ENCODE peak calls at places on chromosomes 3 and 15, in eight cellular contexts. One of them, this sample, is unnamed.

GRCh38 chr3:89145995-89146394 is 38.6 kb downstream of the EPHA3 start:
- DNase-seq in HFFc6: no peak
- DNase-seq in NCI-H1436: no peak
- DNase-seq in T follicular helper cell: no peak
- DNase-seq in activated CD8-positive, alpha-beta memory T cell treated with anti-CD3 and anti-CD28 coated beads, Interleukin-2, amount 50 U/mL, for 4 hours: no peak
- DNase-seq in stimulated activated CD4-positive, alpha-beta T cell treated with anti-CD3 and anti-CD28 coated beads, TNF-alpha, amount 100 ng/mL, for 4 hours: no peak
- DNase-seq in RCC 7860: no peak
- DNase-seq in tibial artery: peak
- DNase-seq in this sample: no peak

GRCh38 chr15:74352393-74352910 is 15.0 kb downstream of the CYP11A1 start:
- DNase-seq in HFFc6: no peak
- DNase-seq in NCI-H1436: no peak
- DNase-seq in T follicular helper cell: no peak
- DNase-seq in activated CD8-positive, alpha-beta memory T cell treated with anti-CD3 and anti-CD28 coated beads, Interleukin-2, amount 50 U/mL, for 4 hours: no peak
- DNase-seq in stimulated activated CD4-positive, alpha-beta T cell treated with anti-CD3 and anti-CD28 coated beads, TNF-alpha, amount 100 ng/mL, for 4 hours: no peak
- DNase-seq in RCC 7860: no peak
- DNase-seq in tibial artery: no peak
- DNase-seq in this sample: no peak

GRCh38 chr15:74964794-74965193 is 8.2 kb upstream of the RPP25 start:
- DNase-seq in HFFc6: peak
- DNase-seq in NCI-H1436: no peak
- DNase-seq in T follicular helper cell: no peak
- DNase-seq in activated CD8-positive, alpha-beta memory T cell treated with anti-CD3 and anti-CD28 coated beads, Interleukin-2, amount 50 U/mL, for 4 hours: no peak
- DNase-seq in stimulated activated CD4-positive, alpha-beta T cell treated with anti-CD3 and anti-CD28 coated beads, TNF-alpha, amount 100 ng/mL, for 4 hours: no peak
- DNase-seq in RCC 7860: peak
- DNase-seq in tibial artery: no peak
- DNase-seq in this sample: no peak

GRCh38 chr3:181711325-181712135 is at the start of gene SOX2:
- DNase-seq in HFFc6: no peak
- DNase-seq in NCI-H1436: peak
- DNase-seq in T follicular helper cell: no peak
- DNase-seq in activated CD8-positive, alpha-beta memory T cell treated with anti-CD3 and anti-CD28 coated beads, Interleukin-2, amount 50 U/mL, for 4 hours: no peak
- DNase-seq in stimulated activated CD4-positive, alpha-beta T cell treated with anti-CD3 and anti-CD28 coated beads, TNF-alpha, amount 100 ng/mL, for 4 hours: no peak
- DNase-seq in RCC 7860: peak
- DNase-seq in tibial artery: no peak
- DNase-seq in this sample: no peak

GRCh38 chr15:87508086-87508485 is 748.5 kb downstream of the NTRK3 start:
- DNase-seq in HFFc6: no peak
- DNase-seq in NCI-H1436: no peak
- DNase-seq in T follicular helper cell: no peak
- DNase-seq in activated CD8-positive, alpha-beta memory T cell treated with anti-CD3 and anti-CD28 coated beads, Interleukin-2, amount 50 U/mL, for 4 hours: no peak
- DNase-seq in stimulated activated CD4-positive, alpha-beta T cell treated with anti-CD3 and anti-CD28 coated beads, TNF-alpha, amount 100 ng/mL, for 4 hours: no peak
- DNase-seq in RCC 7860: no peak
- DNase-seq in tibial artery: no peak
- DNase-seq in this sample: no peak

GRCh38 chr15:28017423-28017924 is 81.6 kb downstream of the OCA2 start:
- DNase-seq in HFFc6: no peak
- DNase-seq in NCI-H1436: no peak
- DNase-seq in T follicular helper cell: no peak
- DNase-seq in activated CD8-positive, alpha-beta memory T cell treated with anti-CD3 and anti-CD28 coated beads, Interleukin-2, amount 50 U/mL, for 4 hours: no peak
- DNase-seq in stimulated activated CD4-positive, alpha-beta T cell treated with anti-CD3 and anti-CD28 coated beads, TNF-alpha, amount 100 ng/mL, for 4 hours: no peak
- DNase-seq in RCC 7860: no peak
- DNase-seq in tibial artery: no peak
- DNase-seq in this sample: no peak

GRCh38 chr15:83561661-83562060 is 92.3 kb upstream of the ADAMTSL3 start:
- DNase-seq in HFFc6: no peak
- DNase-seq in NCI-H1436: no peak
- DNase-seq in T follicular helper cell: no peak
- DNase-seq in activated CD8-positive, alpha-beta memory T cell treated with anti-CD3 and anti-CD28 coated beads, Interleukin-2, amount 50 U/mL, for 4 hours: no peak
- DNase-seq in stimulated activated CD4-positive, alpha-beta T cell treated with anti-CD3 and anti-CD28 coated beads, TNF-alpha, amount 100 ng/mL, for 4 hours: no peak
- DNase-seq in RCC 7860: no peak
- DNase-seq in tibial artery: no peak
- DNase-seq in this sample: no peak

GRCh38 chr15:29451201-29451781 is 181.7 kb upstream of the NSMCE3 start:
- DNase-seq in HFFc6: no peak
- DNase-seq in NCI-H1436: no peak
- DNase-seq in T follicular helper cell: no peak
- DNase-seq in activated CD8-positive, alpha-beta memory T cell treated with anti-CD3 and anti-CD28 coated beads, Interleukin-2, amount 50 U/mL, for 4 hours: no peak
- DNase-seq in stimulated activated CD4-positive, alpha-beta T cell treated with anti-CD3 and anti-CD28 coated beads, TNF-alpha, amount 100 ng/mL, for 4 hours: no peak
- DNase-seq in RCC 7860: no peak
- DNase-seq in tibial artery: no peak
- DNase-seq in this sample: no peak

GRCh38 chr3:20040476-20041196 is 390 bp downstream of the KAT2B start:
- DNase-seq in HFFc6: peak
- DNase-seq in NCI-H1436: peak
- DNase-seq in T follicular helper cell: peak
- DNase-seq in activated CD8-positive, alpha-beta memory T cell treated with anti-CD3 and anti-CD28 coated beads, Interleukin-2, amount 50 U/mL, for 4 hours: peak
- DNase-seq in stimulated activated CD4-positive, alpha-beta T cell treated with anti-CD3 and anti-CD28 coated beads, TNF-alpha, amount 100 ng/mL, for 4 hours: peak
- DNase-seq in RCC 7860: peak
- DNase-seq in tibial artery: peak
- DNase-seq in this sample: peak

GRCh38 chr15:57146394-57147140 is 228.1 kb downstream of the TCF12 start:
- DNase-seq in HFFc6: peak
- DNase-seq in NCI-H1436: peak
- DNase-seq in T follicular helper cell: no peak
- DNase-seq in activated CD8-positive, alpha-beta memory T cell treated with anti-CD3 and anti-CD28 coated beads, Interleukin-2, amount 50 U/mL, for 4 hours: no peak
- DNase-seq in stimulated activated CD4-positive, alpha-beta T cell treated with anti-CD3 and anti-CD28 coated beads, TNF-alpha, amount 100 ng/mL, for 4 hours: no peak
- DNase-seq in RCC 7860: peak
- DNase-seq in tibial artery: no peak
- DNase-seq in this sample: no peak

GRCh38 chr3:120928991-120929390 is 21.0 kb downstream of the STXBP5L start:
- DNase-seq in HFFc6: no peak
- DNase-seq in NCI-H1436: no peak
- DNase-seq in T follicular helper cell: no peak
- DNase-seq in activated CD8-positive, alpha-beta memory T cell treated with anti-CD3 and anti-CD28 coated beads, Interleukin-2, amount 50 U/mL, for 4 hours: no peak
- DNase-seq in stimulated activated CD4-positive, alpha-beta T cell treated with anti-CD3 and anti-CD28 coated beads, TNF-alpha, amount 100 ng/mL, for 4 hours: no peak
- DNase-seq in RCC 7860: no peak
- DNase-seq in tibial artery: no peak
- DNase-seq in this sample: no peak

GRCh38 chr3:124714218-124714853 is 15.9 kb upstream of the UMPS start:
- DNase-seq in HFFc6: peak
- DNase-seq in NCI-H1436: no peak
- DNase-seq in T follicular helper cell: no peak
- DNase-seq in activated CD8-positive, alpha-beta memory T cell treated with anti-CD3 and anti-CD28 coated beads, Interleukin-2, amount 50 U/mL, for 4 hours: no peak
- DNase-seq in stimulated activated CD4-positive, alpha-beta T cell treated with anti-CD3 and anti-CD28 coated beads, TNF-alpha, amount 100 ng/mL, for 4 hours: no peak
- DNase-seq in RCC 7860: no peak
- DNase-seq in tibial artery: no peak
- DNase-seq in this sample: no peak

GRCh38 chr15:41900526-41901380 is 6.9 kb upstream of the SPTBN5 start:
- DNase-seq in HFFc6: no peak
- DNase-seq in NCI-H1436: no peak
- DNase-seq in T follicular helper cell: no peak
- DNase-seq in activated CD8-positive, alpha-beta memory T cell treated with anti-CD3 and anti-CD28 coated beads, Interleukin-2, amount 50 U/mL, for 4 hours: no peak
- DNase-seq in stimulated activated CD4-positive, alpha-beta T cell treated with anti-CD3 and anti-CD28 coated beads, TNF-alpha, amount 100 ng/mL, for 4 hours: no peak
- DNase-seq in RCC 7860: no peak
- DNase-seq in tibial artery: no peak
- DNase-seq in this sample: no peak